ENCODE peak calls at places on chromosome 3, in eight cellular contexts. Q is AG04450; C is A673; Z is caudate nucleus; M is activated T-helper 2 cell treated with anti-CD3 and anti-CD28 coated beads, Interferon-gamma antibody, Interleukin-2, Interleukin-4, amounts not matched to agents 10 μg/mL and 5 μg/mL and 100 μg/mL, durations not matched to agents 14 hours and 24 hours and 36 hours; T is right atrium auricular region; O is DMS153; V is activated CD4-positive, CD25-positive, alpha-beta regulatory T cell. S is an unnamed sample.

GRCh38 chr3:10015476-10015904 is 10.7 kb upstream of the FANCD2 start:
- DNase-seq in M (no peak), Q (peak), C (peak), O (no peak), Z (peak), T (peak), V (no peak), S (no peak)

GRCh38 chr3:132433121-132433520 is 15.8 kb downstream of the DNAJC13 start:
- DNase-seq in Z (no peak), Q (no peak), C (no peak), V (no peak), T (no peak), O (no peak), M (no peak), S (no peak)

GRCh38 chr3:159989973-159990846 is 1.6 kb downstream of the IL12A start:
- DNase-seq in Z (no peak), M (no peak), C (no peak), V (no peak), Q (no peak), T (no peak), O (no peak), S (no peak)

GRCh38 chr3:105915524-105915923 is 46.7 kb upstream of the CBLB start:
- DNase-seq in V (no peak), M (no peak), C (no peak), O (no peak), Z (no peak), T (no peak), Q (no peak), S (no peak)

GRCh38 chr3:20546636-20547035 is 360.6 kb upstream of the SGO1 start:
- DNase-seq in Z (no peak), Q (no peak), T (no peak), V (no peak), O (no peak), C (no peak), M (no peak), S (no peak)

GRCh38 chr3:186239321-186239720 is 122.7 kb downstream of the DGKG start:
- DNase-seq in M (no peak), C (peak), T (no peak), Z (no peak), Q (no peak), O (peak), V (no peak), S (no peak)

GRCh38 chr3:38960953-38961622 is 90.7 kb downstream of the SCN11A start:
- DNase-seq in T (no peak), O (peak), C (peak), Q (no peak), M (no peak), Z (no peak), V (no peak), S (peak)

GRCh38 chr3:24237971-24238767 is 256.5 kb downstream of the THRB start:
- DNase-seq in O (peak), V (no peak), Q (peak), Z (peak), M (no peak), C (peak), T (no peak), S (peak)

GRCh38 chr3:134772591-134772990 is 22.5 kb upstream of the EPHB1 start:
- DNase-seq in T (no peak), Q (no peak), Z (no peak), M (no peak), O (no peak), C (no peak), V (no peak), S (no peak)

GRCh38 chr3:108124337-108125150 is 33.7 kb upstream of the CD47 start:
- DNase-seq in O (peak), V (peak), Q (no peak), Z (no peak), C (peak), M (peak), T (no peak), S (peak)

GRCh38 chr3:172258616-172259015 is 189.6 kb downstream of the GHSR start:
- DNase-seq in M (no peak), C (no peak), Q (no peak), O (no peak), V (no peak), T (no peak), Z (no peak), S (no peak)

GRCh38 chr3:171349392-171349791 is 110.8 kb downstream of the TNIK start:
- DNase-seq in Q (no peak), O (no peak), C (peak), M (no peak), Z (no peak), V (no peak), T (no peak), S (no peak)

GRCh38 chr3:24740367-24740766 is 245.7 kb upstream of the THRB start:
- DNase-seq in T (no peak), Z (no peak), M (no peak), Q (no peak), O (no peak), V (no peak), C (no peak), S (no peak)

GRCh38 chr3:12750658-12751071 is 8.4 kb downstream of the TMEM40 start:
- DNase-seq in M (no peak), C (no peak), O (no peak), T (no peak), Z (no peak), Q (no peak), V (no peak), S (peak)

GRCh38 chr3:134054231-134054630 is 24.5 kb upstream of the SLCO2A1 start:
- DNase-seq in C (no peak), T (no peak), O (no peak), Z (no peak), Q (no peak), V (no peak), M (no peak), S (no peak)

GRCh38 chr3:53845103-53845880 is 927 bp downstream of the CHDH start:
- DNase-seq in C (peak), Q (no peak), Z (no peak), O (no peak), V (no peak), M (no peak), T (peak), S (peak)

GRCh38 chr3:57927916-57928315 is 80.3 kb upstream of the FLNB start:
- DNase-seq in T (no peak), V (no peak), M (no peak), Z (no peak), Q (no peak), O (no peak), C (no peak), S (no peak)

GRCh38 chr3:126267169-126267975 is 87.0 kb upstream of the ALDH1L1 start:
- DNase-seq in O (no peak), V (no peak), T (peak), Q (peak), C (no peak), M (no peak), Z (peak), S (no peak)

GRCh38 chr3:187808466-187809291 is 63.4 kb upstream of the BCL6 start:
- DNase-seq in M (no peak), T (no peak), V (no peak), O (no peak), Z (no peak), C (no peak), Q (no peak), S (no peak)